ENCODE peak calls at places on chromosomes 6 and 20, in five cellular contexts. P is SK-N-SH, E is HCT116, Q is K562, Y is HepG2. B is an unnamed sample.

GRCh38 chr6:24460966-24461365 is 28.4 kb downstream of the GPLD1 start:
- DNase-seq in P (no peak), E (no peak), Q (no peak), Y (no peak), B (no peak)

GRCh38 chr6:7881765-7882500 is 28.7 kb downstream of the TXNDC5 start:
- DNase-seq in P (no peak), E (no peak), Q (no peak), Y (no peak), B (no peak)

GRCh38 chr20:53244711-53245110 is 272.6 kb downstream of the TSHZ2 start:
- DNase-seq in P (no peak), E (no peak), Q (no peak), Y (no peak), B (no peak)

GRCh38 chr6:34697544-34697836 is 923 bp upstream of the ILRUN start:
- DNase-seq in P (peak; percentile 28), E (no peak), Q (peak; percentile 67), Y (no peak), B (no peak)

GRCh38 chr6:11166948-11167347 is 55.4 kb upstream of the ERVFRD-1 start:
- DNase-seq in P (no peak), E (no peak), Q (no peak), Y (no peak), B (no peak)

GRCh38 chr6:134816780-134817179 is 133.1 kb downstream of the ALDH8A1 start:
- DNase-seq in P (no peak), E (no peak), Q (no peak), Y (no peak), B (no peak)

GRCh38 chr20:46055269-46055668 is 26.3 kb downstream of the SLC12A5 start:
- DNase-seq in P (no peak), E (no peak), Q (no peak), Y (no peak), B (no peak)

GRCh38 chr20:60242836-60243520 is 284.8 kb downstream of the CDH26 start:
- DNase-seq in P (no peak), E (no peak), Q (no peak), Y (no peak), B (no peak)

GRCh38 chr6:149233056-149233715 is 84.3 kb upstream of the TAB2 start:
- DNase-seq in P (no peak), E (peak; percentile 95), Q (peak; percentile 23), Y (peak; percentile 63), B (no peak)

GRCh38 chr20:2402271-2402980 is 21.7 kb downstream of the TGM6 start:
- DNase-seq in P (peak; percentile 48), E (peak; percentile 34), Q (no peak), Y (peak; percentile 34), B (peak; percentile 67)

GRCh38 chr6:134299236-134299635 is 18.7 kb downstream of the SGK1 start:
- DNase-seq in P (no peak), E (no peak), Q (no peak), Y (peak; percentile 58), B (no peak)

GRCh38 chr6:70103798-70104197 is 199.1 kb downstream of the COL9A1 start:
- DNase-seq in P (no peak), E (peak; percentile 3), Q (peak; percentile 23), Y (no peak), B (no peak)

GRCh38 chr6:5665173-5665572 is 341.6 kb downstream of the NRN1 start:
- DNase-seq in P (no peak), E (no peak), Q (no peak), Y (no peak), B (no peak)

GRCh38 chr6:42225043-42225368 is 7.3 kb upstream of the MRPS10 start:
- DNase-seq in P (no peak), E (no peak), Q (no peak), Y (no peak), B (no peak)

GRCh38 chr6:101011165-101011564 is 130.0 kb upstream of the ASCC3 start:
- DNase-seq in P (no peak), E (no peak), Q (no peak), Y (no peak), B (peak; percentile 12)

GRCh38 chr20:2751347-2751867 is 49.0 kb downstream of the CPXM1 start:
- DNase-seq in P (no peak), E (no peak), Q (no peak), Y (peak; percentile 75), B (peak; percentile 57)

GRCh38 chr6:11929451-11929850 is 82.7 kb upstream of the HIVEP1 start:
- DNase-seq in P (no peak), E (no peak), Q (no peak), Y (no peak), B (no peak)

GRCh38 chr6:157075549-157076426 is 247.5 kb downstream of the TMEM242 start:
- DNase-seq in P (no peak), E (peak; percentile 3), Q (peak; percentile 38), Y (no peak), B (no peak)

GRCh38 chr6:133286765-133287164 is 45.6 kb downstream of the EYA4 start:
- DNase-seq in P (no peak), E (no peak), Q (peak; percentile 2), Y (no peak), B (peak; percentile 37)

GRCh38 chr6:28167926-28168325 is 26.2 kb downstream of the ZKSCAN8 start:
- DNase-seq in P (no peak), E (no peak), Q (no peak), Y (no peak), B (no peak)

GRCh38 chr6:26223213-26223612 is 136.0 kb downstream of the HFE start:
- DNase-seq in P (no peak), E (no peak), Q (no peak), Y (no peak), B (no peak)

GRCh38 chr6:36597775-36598174 is 3.6 kb downstream of the SRSF3 start:
- DNase-seq in P (no peak), E (no peak), Q (no peak), Y (no peak), B (no peak)

GRCh38 chr6:71745525-71745924 is 140.8 kb upstream of the RIMS1 start:
- DNase-seq in P (no peak), E (no peak), Q (no peak), Y (no peak), B (no peak)

GRCh38 chr6:144471986-144472385 is 186.9 kb downstream of the UTRN start:
- DNase-seq in P (no peak), E (no peak), Q (no peak), Y (no peak), B (no peak)

GRCh38 chr6:53866231-53866630 is 71.4 kb downstream of the LRRC1 start:
- DNase-seq in P (no peak), E (no peak), Q (no peak), Y (no peak), B (no peak)

GRCh38 chr6:548517-548916 is 108.4 kb downstream of the HUS1B start:
- DNase-seq in P (no peak), E (no peak), Q (no peak), Y (no peak), B (no peak)

GRCh38 chr6:127026247-127026646 is 92.2 kb upstream of the RSPO3 start:
- DNase-seq in P (no peak), E (peak; percentile 37), Q (no peak), Y (no peak), B (peak; percentile 27)

GRCh38 chr6:45590225-45590624 is 212.5 kb upstream of the SUPT3H start:
- DNase-seq in P (no peak), E (no peak), Q (no peak), Y (no peak), B (no peak)

GRCh38 chr6:71395731-71396409 is 107.3 kb downstream of the OGFRL1 start:
- DNase-seq in P (no peak), E (no peak), Q (no peak), Y (no peak), B (no peak)

GRCh38 chr6:75301088-75301487 is 16.5 kb upstream of the TMEM30A start:
- DNase-seq in P (no peak), E (no peak), Q (no peak), Y (no peak), B (no peak)

GRCh38 chr6:151196571-151196970 is 43.2 kb upstream of the AKAP12 start:
- DNase-seq in P (no peak), E (no peak), Q (no peak), Y (no peak), B (no peak)

GRCh38 chr20:60266184-60266823 is 308.1 kb downstream of the CDH26 start:
- DNase-seq in P (no peak), E (no peak), Q (no peak), Y (no peak), B (no peak)

GRCh38 chr20:57810511-57811372 is 100.9 kb upstream of the PMEPA1 start:
- DNase-seq in P (no peak), E (no peak), Q (no peak), Y (peak; percentile 32), B (no peak)
- TF ChIP-seq JUND in P (no peak), E (no peak), Q (no peak), Y (no peak), B (no peak)

GRCh38 chr6:13189710-13190109 is 138.6 kb downstream of the TBC1D7 start:
- DNase-seq in P (no peak), E (no peak), Q (no peak), Y (peak; percentile 15), B (no peak)
- TF ChIP-seq JUND in P (no peak), E (no peak), Q (no peak), Y (no peak), B (no peak)

GRCh38 chr6:31792741-31793140 is 2.8 kb downstream of the VARS1 start:
- DNase-seq in P (no peak), E (peak; percentile 81), Q (peak; percentile 60), Y (no peak), B (no peak)

GRCh38 chr6:31795616-31796298 is at the start of gene VARS1:
- DNase-seq in P (peak; percentile 98), E (peak; percentile 82), Q (peak; percentile 99), Y (peak; percentile 90), B (peak; percentile 99)

GRCh38 chr6:31794866-31795615 is 511 bp downstream of the VARS1 start:
- DNase-seq in P (peak; percentile 80), E (no peak), Q (no peak), Y (no peak), B (peak; percentile 53)

GRCh38 chr6:31792090-31792374 is 3.5 kb downstream of the VARS1 start:
- DNase-seq in P (no peak), E (no peak), Q (no peak), Y (no peak), B (no peak)

DNA sequence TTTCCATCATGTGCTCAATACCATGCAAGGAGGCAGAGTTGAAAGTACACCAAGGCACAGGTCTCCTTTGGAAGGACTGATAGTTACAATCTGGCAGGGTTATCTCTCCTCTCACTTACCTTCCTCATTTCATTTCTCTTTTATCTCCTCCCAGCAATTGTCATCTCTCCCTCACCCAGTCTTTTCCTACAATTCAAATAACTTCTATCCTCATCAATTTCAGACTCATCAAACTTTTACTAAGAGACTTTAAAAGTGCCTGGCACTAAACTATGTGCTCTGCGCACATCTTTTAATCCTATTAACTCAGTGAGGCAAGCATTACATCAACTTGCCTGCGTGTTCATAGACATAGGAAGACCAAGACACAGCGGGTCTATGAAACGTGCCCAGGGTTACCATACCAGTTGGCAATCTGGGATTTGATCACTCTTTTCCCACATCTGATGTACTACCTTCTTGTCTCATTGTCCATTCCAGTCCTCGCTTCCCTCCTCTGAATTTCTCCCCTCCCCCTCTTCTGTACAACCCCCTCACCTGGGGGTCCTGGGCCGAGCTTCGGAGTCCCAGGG is 1.2 kb downstream of the VARS1 start:
- DNase-seq in P (no peak), E (no peak), Q (peak; percentile 64), Y (no peak), B (no peak)
- TF ChIP-seq JUND in P (no peak), E (no peak), Q (no peak), Y (no peak), B (no peak)

GRCh38 chr6:22126910-22127309 is 169.9 kb downstream of the PRL start:
- DNase-seq in P (no peak), E (no peak), Q (no peak), Y (no peak), B (no peak)

GRCh38 chr6:22129751-22130150 is 167.1 kb downstream of the PRL start:
- DNase-seq in P (no peak), E (no peak), Q (no peak), Y (no peak), B (no peak)

GRCh38 chr6:22124756-22125155 is 172.1 kb downstream of the PRL start:
- DNase-seq in P (no peak), E (no peak), Q (no peak), Y (no peak), B (no peak)
- TF ChIP-seq JUND in P (no peak), E (no peak), Q (no peak), Y (no peak), B (no peak)